ENCODE peak calls at places on chromosomes 2 and 18, in five cellular contexts. K is tibial nerve, I is Panc1, R is HCT116, A is suprapubic skin. Y is an unnamed sample.

GRCh38 chr2:172038604-172039003 is 38.9 kb downstream of the METAP1D start:
- DNase-seq in A (no peak), K (no peak), R (no peak), I (no peak), Y (no peak)

GRCh38 chr2:112168422-112169124 is 30.4 kb downstream of the FBLN7 start:
- DNase-seq in A (peak), I (no peak), R (no peak), K (no peak), Y (no peak)

GRCh38 chr2:21014364-21015280 is 29.3 kb downstream of the APOB start:
- DNase-seq in R (no peak), A (no peak), K (no peak), I (no peak), Y (no peak)

GRCh38 chr2:65639156-65639876 is 206.9 kb upstream of the SPRED2 start:
- DNase-seq in R (no peak), K (no peak), I (no peak), A (no peak), Y (no peak)

GRCh38 chr2:196066794-196067382 is 1.7 kb downstream of the DNAH7 start:
- DNase-seq in I (no peak), R (peak), A (no peak), K (no peak), Y (no peak)

GRCh38 chr2:174003635-174004310 is 38.6 kb upstream of the SP3 start:
- DNase-seq in K (no peak), I (no peak), R (no peak), A (no peak), Y (no peak)

GRCh38 chr2:111705206-111705605 is 178.8 kb downstream of the ANAPC1 start:
- DNase-seq in R (no peak), I (no peak), A (peak), K (no peak), Y (no peak)

GRCh38 chr2:127193948-127194267 is 26.2 kb downstream of the CYP27C1 start:
- DNase-seq in I (no peak), A (no peak), R (no peak), K (no peak), Y (no peak)

GRCh38 chr2:45821558-45822271 is 170.2 kb downstream of the PRKCE start:
- DNase-seq in R (peak), A (no peak), I (no peak), K (peak), Y (no peak)

GRCh38 chr2:67436221-67436620 is 39.1 kb downstream of the ETAA1 start:
- DNase-seq in I (no peak), K (no peak), R (no peak), A (no peak), Y (no peak)

GRCh38 chr2:241425368-241425767 is 69.3 kb downstream of the FARP2 start:
- DNase-seq in K (no peak), I (no peak), R (no peak), A (no peak), Y (no peak)

GRCh38 chr18:77208969-77209368 is 40.7 kb upstream of the GALR1 start:
- DNase-seq in R (no peak), I (no peak), A (no peak), K (no peak), Y (no peak)

GRCh38 chr2:5915926-5916325 is 223.7 kb downstream of the SOX11 start:
- DNase-seq in I (peak), R (no peak), A (no peak), K (no peak), Y (no peak)

GRCh38 chr2:112821142-112821541 is 15.4 kb downstream of the IL1B start:
- DNase-seq in A (no peak), K (no peak), R (no peak), I (no peak), Y (no peak)

GRCh38 chr18:28884304-28884703 is 707.4 kb upstream of the CDH2 start:
- DNase-seq in R (no peak), I (no peak), A (no peak), K (no peak), Y (no peak)

GRCh38 chr18:51569153-51569552 is 371.7 kb upstream of the MEX3C start:
- DNase-seq in A (no peak), K (no peak), I (no peak), R (no peak), Y (no peak)

GRCh38 chr2:156006721-156007618 is 325.6 kb downstream of the NR4A2 start:
- DNase-seq in A (no peak), K (no peak), R (no peak), I (no peak), Y (no peak)

GRCh38 chr18:35127201-35127600 is 86.0 kb downstream of the MAPRE2 start:
- DNase-seq in A (no peak), K (no peak), I (no peak), R (no peak), Y (no peak)

GRCh38 chr18:33440384-33441043 is at the start of gene CCDC178:
- DNase-seq in I (no peak), R (no peak), K (no peak), A (no peak), Y (no peak)

GRCh38 chr18:70068981-70069380 is 121.3 kb upstream of the CD226 start:
- DNase-seq in A (no peak), R (no peak), I (no peak), K (no peak), Y (no peak)

GRCh38 chr2:170747921-170748320 is 22.3 kb upstream of the ERICH2 start:
- DNase-seq in I (no peak), K (no peak), R (no peak), A (no peak), Y (no peak)

GRCh38 chr2:63817382-63817781 is 24.3 kb upstream of the UGP2 start:
- DNase-seq in I (no peak), A (no peak), R (no peak), K (no peak), Y (no peak)

GRCh38 chr2:136362676-136363390 is 244.9 kb upstream of the CXCR4 start:
- DNase-seq in I (no peak), K (no peak), R (no peak), A (no peak), Y (no peak)

GRCh38 chr2:237671466-237672173 is 44.2 kb downstream of the LRRFIP1 start:
- DNase-seq in K (no peak), A (no peak), R (no peak), I (no peak), Y (no peak)

GRCh38 chr18:74268175-74268574 is 23.6 kb downstream of the CYB5A start:
- DNase-seq in A (no peak), K (no peak), R (no peak), I (no peak), Y (no peak)

GRCh38 chr2:134142903-134143302 is 111.0 kb upstream of the MGAT5 start:
- DNase-seq in I (no peak), K (no peak), A (no peak), R (no peak), Y (no peak)

GRCh38 chr2:74278694-74279093 is 64.5 kb downstream of the SLC4A5 start:
- DNase-seq in I (no peak), R (no peak), A (no peak), K (no peak), Y (no peak)

GRCh38 chr2:191635333-191636234 is 42.4 kb upstream of the NABP1 start:
- DNase-seq in A (no peak), K (no peak), I (no peak), R (peak), Y (no peak)

DNA sequence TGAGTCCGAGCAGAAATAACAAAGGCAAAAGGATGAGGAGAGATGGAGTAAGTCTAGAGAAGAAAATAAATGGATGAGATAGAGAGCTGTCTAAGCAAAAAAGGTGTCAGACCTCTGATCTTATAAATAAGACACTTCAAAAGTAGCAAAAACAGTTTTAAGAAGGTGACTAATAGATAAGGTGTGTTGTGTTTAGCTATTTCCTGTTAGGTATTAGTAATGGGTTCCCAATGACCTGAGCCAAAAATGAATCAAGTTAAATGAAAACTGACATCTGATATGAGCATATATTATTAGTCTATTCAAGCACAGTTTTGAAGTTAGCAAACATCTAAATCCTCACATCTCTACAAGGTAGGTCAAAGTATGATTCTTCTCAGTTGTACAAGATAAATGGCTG is 10.6 kb downstream of the SUPT7L start:
- DNase-seq in R (no peak), A (no peak), I (no peak), K (no peak), Y (no peak)
- H3K27ac ChIP-seq in R (no peak), A (no peak), I (no peak), K (no peak), Y (no peak)

GRCh38 chr2:61631321-61631720 is 93.2 kb upstream of the XPO1 start:
- DNase-seq in K (no peak), A (no peak), I (no peak), R (no peak), Y (no peak)

GRCh38 chr2:61633250-61633649 is 95.1 kb upstream of the XPO1 start:
- DNase-seq in A (no peak), K (no peak), R (no peak), I (no peak), Y (no peak)

GRCh38 chr2:61634512-61634911 is 96.4 kb upstream of the XPO1 start:
- DNase-seq in R (no peak), I (no peak), A (no peak), K (no peak), Y (no peak)

GRCh38 chr2:61636686-61637085 is 98.5 kb upstream of the XPO1 start:
- DNase-seq in I (no peak), A (no peak), R (no peak), K (no peak), Y (no peak)

DNA sequence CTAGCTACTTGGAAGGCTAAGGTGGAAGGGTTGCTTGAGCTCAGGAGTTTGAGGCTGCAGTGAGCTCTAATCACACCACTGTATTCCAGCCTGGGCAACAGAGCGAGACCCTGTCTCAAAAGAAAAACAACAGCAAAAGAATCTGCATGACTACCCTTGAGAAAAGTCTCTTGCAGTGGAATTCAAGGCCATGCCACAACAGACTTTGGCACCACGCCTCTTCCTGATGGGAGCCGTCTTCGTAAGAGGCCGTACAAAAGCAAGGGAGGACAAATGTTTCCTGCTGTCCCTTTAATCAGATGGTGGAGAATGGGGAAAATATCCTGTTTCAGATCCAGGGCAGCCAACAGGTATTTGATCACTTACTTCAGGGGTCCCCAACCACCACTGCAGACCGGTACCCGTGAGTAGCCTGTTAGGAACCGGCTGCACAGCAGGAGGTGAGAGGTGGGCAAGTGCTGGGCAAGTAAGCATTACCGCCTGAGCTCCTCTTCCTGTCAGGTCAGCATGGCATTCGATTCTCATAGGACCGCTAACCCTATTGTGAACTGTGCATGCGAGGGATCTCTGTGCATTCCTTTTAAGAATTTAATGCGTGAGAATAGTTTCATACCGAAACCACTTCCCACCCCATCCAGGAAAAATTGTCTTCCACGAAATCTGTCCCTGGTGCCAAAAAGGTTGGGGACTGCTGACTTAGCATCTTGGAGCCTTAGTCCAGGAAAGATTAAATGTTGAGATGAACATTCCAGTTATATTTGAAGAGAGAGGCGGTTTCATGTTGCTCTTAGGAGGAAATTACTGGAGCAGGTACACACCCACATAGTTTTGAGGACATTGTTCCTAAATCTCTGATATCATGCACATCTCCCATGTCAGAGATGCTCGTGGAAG is 94.4 kb upstream of the XPO1 start:
- DNase-seq in K (no peak), R (no peak), A (no peak), I (no peak), Y (no peak)
- TF ChIP-seq CTCF in K (no peak), R (no peak), A (no peak), I (no peak), Y (no peak)

GRCh38 chr2:219380926-219381325 is 6.8 kb downstream of the DNPEP start:
- DNase-seq in I (no peak), K (no peak), A (no peak), R (no peak), Y (no peak)
- H3K27ac ChIP-seq in I (no peak), K (no peak), A (no peak), R (no peak), Y (no peak)

DNA sequence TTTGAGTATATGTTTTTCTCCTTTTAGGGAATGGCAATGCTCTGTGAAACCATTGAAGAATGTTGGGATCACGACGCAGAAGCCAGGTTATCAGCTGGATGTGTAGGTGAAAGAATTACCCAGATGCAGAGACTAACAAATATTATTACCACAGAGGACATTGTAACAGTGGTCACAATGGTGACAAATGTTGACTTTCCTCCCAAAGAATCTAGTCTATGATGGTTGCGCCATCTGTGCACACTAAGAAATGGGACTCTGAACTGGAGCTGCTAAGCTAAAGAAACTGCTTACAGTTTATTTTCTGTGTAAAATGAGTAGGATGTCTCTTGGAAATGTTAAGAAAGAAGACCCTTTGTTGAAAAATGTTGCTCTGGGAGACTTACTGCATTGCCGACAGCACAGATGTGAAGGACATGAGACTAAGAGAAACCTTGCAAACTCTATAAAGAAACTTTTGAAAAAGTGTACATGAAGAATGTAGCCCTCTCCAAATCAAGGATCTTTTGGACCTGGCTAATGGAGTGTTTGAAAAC is 82.3 kb downstream of the ACVR2A start:
- DNase-seq in I (no peak), A (no peak), K (no peak), R (no peak), Y (no peak)
- TF ChIP-seq CTCF in I (no peak), A (no peak), K (no peak), R (no peak), Y (no peak)

DNA sequence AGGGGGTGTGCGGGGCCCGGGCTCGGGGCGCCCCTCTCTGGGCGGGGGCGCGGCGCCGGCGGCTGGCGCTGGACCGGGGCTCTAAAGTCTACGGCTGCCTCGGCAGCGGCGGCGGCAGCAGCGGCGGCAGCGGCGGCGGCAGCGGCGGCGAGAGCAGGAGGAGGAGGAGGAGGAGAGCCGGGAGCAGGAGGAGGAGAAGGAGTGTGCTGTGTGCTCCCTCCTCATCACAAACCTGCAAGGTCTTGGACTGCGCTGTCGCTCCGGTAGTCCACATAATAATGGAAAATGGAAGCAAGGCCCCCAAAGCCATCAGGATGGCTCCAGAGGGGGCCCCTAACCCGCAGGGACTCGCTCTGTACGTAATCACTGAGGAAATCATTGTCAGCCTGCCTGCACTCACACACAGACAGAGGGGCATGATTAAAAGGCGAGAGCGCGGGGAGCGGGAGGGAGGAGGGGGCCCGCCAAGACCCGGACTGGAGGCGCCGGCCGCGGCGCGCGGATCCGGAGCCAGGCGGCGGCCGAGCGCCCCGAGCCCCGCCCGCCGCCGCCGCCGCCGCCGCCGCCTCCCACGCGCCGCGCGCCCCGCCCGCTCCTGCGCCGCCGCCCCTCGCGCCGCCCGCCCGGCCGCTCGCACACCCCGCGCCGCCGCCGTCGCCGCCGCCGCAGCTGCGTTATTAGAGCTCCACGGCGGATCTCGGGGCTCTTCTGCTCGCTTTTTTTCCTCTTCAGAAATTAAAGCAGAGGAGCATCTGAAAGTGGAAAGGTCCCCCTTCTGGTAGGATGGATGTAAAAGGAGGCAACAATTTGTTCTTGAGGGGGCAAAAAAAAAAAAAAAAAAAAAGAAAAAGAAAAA is at the start of gene ZNF521:
- DNase-seq in K (peak), I (no peak), A (peak), R (peak), Y (no peak)
- H3K27ac ChIP-seq in K (peak), I (no peak), A (peak), R (no peak), Y (no peak)

GRCh38 chr2:97985998-97986397 is 9.8 kb downstream of the TMEM131 start:
- DNase-seq in R (no peak), I (no peak), K (no peak), A (no peak), Y (no peak)
- TF ChIP-seq CTCF in R (no peak), I (no peak), K (no peak), A (no peak), Y (no peak)

GRCh38 chr2:159124931-159125467 is 156.6 kb downstream of the TANC1 start:
- DNase-seq in A (no peak), I (no peak), K (no peak), R (no peak), Y (no peak)
- H3K27ac ChIP-seq in A (peak), I (peak), K (peak), R (peak), Y (no peak)

DNA sequence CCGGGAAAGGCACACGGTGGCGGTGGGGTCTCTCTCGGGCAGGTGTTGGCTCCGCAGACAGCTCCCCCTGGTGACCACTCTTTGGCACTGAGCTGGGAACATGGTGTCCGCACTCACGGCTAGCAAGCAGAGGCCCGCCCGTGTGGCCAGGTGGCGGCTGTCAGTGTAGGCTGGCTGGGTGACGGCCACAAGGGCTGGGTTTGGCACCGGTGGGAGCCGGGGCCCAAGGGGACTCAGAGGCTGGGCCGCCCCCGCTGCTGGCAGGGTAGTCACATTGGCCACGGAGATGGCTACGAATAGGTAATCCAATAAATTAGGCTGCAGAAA is 1071.7 kb downstream of the RPIA start:
- DNase-seq in R (no peak), K (no peak), I (no peak), A (peak), Y (no peak)
- TF ChIP-seq CTCF in R (no peak), K (no peak), I (peak), A (no peak), Y (no peak)

GRCh38 chr2:233411162-233411561 is 56.9 kb downstream of the DGKD start:
- DNase-seq in R (no peak), I (no peak), K (no peak), A (no peak), Y (no peak)
- H3K27ac ChIP-seq in R (no peak), I (no peak), K (no peak), A (no peak), Y (peak)

GRCh38 chr2:28152585-28153284 is 239.9 kb upstream of the FOSL2 start:
- DNase-seq in K (no peak), A (no peak), R (no peak), I (peak), Y (no peak)

GRCh38 chr2:28153851-28154250 is 238.8 kb upstream of the FOSL2 start:
- DNase-seq in A (no peak), R (no peak), I (no peak), K (no peak), Y (no peak)

GRCh38 chr2:28155071-28155470 is 237.6 kb upstream of the FOSL2 start:
- DNase-seq in I (no peak), K (no peak), R (no peak), A (no peak), Y (no peak)

GRCh38 chr2:28150994-28151393 is 241.7 kb upstream of the FOSL2 start:
- DNase-seq in A (no peak), R (no peak), I (no peak), K (no peak), Y (no peak)

GRCh38 chr2:28155627-28156026 is 237.0 kb upstream of the FOSL2 start:
- DNase-seq in R (peak), I (no peak), A (no peak), K (no peak), Y (no peak)
- TF ChIP-seq CTCF in R (peak), I (peak), A (peak), K (no peak), Y (peak)

Y was measured in CD4-positive, alpha-beta T cell.